ENCODE peak calls at places on chromosomes 7 and 10, in five cellular contexts. M is foreskin fibroblast; H is stimulated activated CD8-positive, alpha-beta memory T cell treated with anti-CD3 and anti-CD28 coated beads, Interleukin-4, amount 100 ng/mL, for 24 hours; Z is Daoy; W is NCI-H1092. B is an unnamed sample.
A peak's percentile ranks its signal among the peaks of the same experiment; 100 is the strongest.

GRCh38 chr7:100132697-100133137 is 6.0 kb downstream of the MBLAC1 start:
- DNase-seq in H (no peak), Z (peak; percentile 88), M (peak; percentile 88), W (peak; percentile 57), B (peak; percentile 60)

GRCh38 chr7:34096135-34096775 is 190.9 kb downstream of the BMPER start:
- DNase-seq in W (no peak), M (peak; percentile 95), H (no peak), Z (peak; percentile 79), B (peak; percentile 23)

GRCh38 chr7:7077945-7078344 is 104.4 kb upstream of the C1GALT1 start:
- DNase-seq in H (no peak), M (no peak), Z (no peak), W (no peak), B (no peak)

GRCh38 chr10:71124921-71125748 is 87.2 kb upstream of the UNC5B start:
- DNase-seq in Z (no peak), M (no peak), W (no peak), H (no peak), B (no peak)

GRCh38 chr10:29263506-29263905 is 25.4 kb upstream of the LYZL1 start:
- DNase-seq in W (no peak), M (no peak), H (no peak), Z (no peak), B (no peak)

GRCh38 chr7:82044497-82045080 is 274.7 kb upstream of the HGF start:
- DNase-seq in M (peak; percentile 83), Z (peak; percentile 36), H (no peak), W (peak; percentile 47), B (peak; percentile 51)

GRCh38 chr10:50382576-50383023 is 131.3 kb upstream of the ASAH2 start:
- DNase-seq in W (no peak), M (peak; percentile 10), Z (no peak), H (no peak), B (no peak)

GRCh38 chr7:5420841-5421625 is 2.6 kb downstream of the TNRC18 start:
- DNase-seq in Z (peak; percentile 52), M (peak; percentile 33), H (no peak), W (no peak), B (no peak)

GRCh38 chr7:36071605-36072004 is 81.4 kb upstream of the EEPD1 start:
- DNase-seq in W (no peak), M (no peak), H (no peak), Z (no peak), B (no peak)

GRCh38 chr7:30802812-30803211 is 31.6 kb downstream of the MINDY4 start:
- DNase-seq in Z (no peak), W (no peak), H (no peak), M (no peak), B (no peak)

GRCh38 chr10:63396123-63396719 is 69.6 kb downstream of the JMJD1C start:
- DNase-seq in W (no peak), H (no peak), Z (no peak), M (peak; percentile 60), B (peak; percentile 7)

GRCh38 chr10:47058961-47059391 is 147.7 kb downstream of the PTPN20 start:
- DNase-seq in M (peak; percentile 75), Z (peak; percentile 74), W (no peak), H (no peak), B (peak; percentile 40)

GRCh38 chr10:109977382-109977806 is 30.4 kb upstream of the ADD3 start:
- DNase-seq in W (no peak), M (peak; percentile 60), H (no peak), Z (peak; percentile 23), B (no peak)

GRCh38 chr7:150663802-150664494 is 21.6 kb upstream of the GIMAP2 start:
- DNase-seq in W (no peak), Z (no peak), M (no peak), H (no peak), B (no peak)

GRCh38 chr7:116499168-116500070 is at the start of gene CAV2:
- DNase-seq in H (no peak), W (no peak), M (peak; percentile 91), Z (peak; percentile 89), B (peak; percentile 49)

GRCh38 chr10:69465457-69466157 is 14.3 kb downstream of the TSPAN15 start:
- DNase-seq in W (no peak), M (no peak), H (no peak), Z (no peak), B (no peak)

GRCh38 chr7:43856996-43857395 is 12.3 kb downstream of the MRPS24 start:
- DNase-seq in Z (peak; percentile 51), W (no peak), M (peak; percentile 75), H (no peak), B (peak; percentile 57)

GRCh38 chr7:108418941-108419340 is 37.3 kb downstream of the NRCAM start:
- DNase-seq in H (no peak), Z (no peak), M (peak; percentile 27), W (no peak), B (no peak)

GRCh38 chr7:131056007-131056406 is 271.7 kb upstream of the MKLN1 start:
- DNase-seq in M (no peak), W (no peak), H (no peak), Z (no peak), B (no peak)

GRCh38 chr7:135774284-135774683 is 25.7 kb upstream of the FAM180A start:
- DNase-seq in M (peak; percentile 86), H (no peak), W (peak; percentile 38), Z (peak; percentile 69), B (peak; percentile 54)

GRCh38 chr10:30821269-30821993 is 191.9 kb upstream of the LYZL2 start:
- DNase-seq in Z (no peak), H (no peak), W (no peak), M (peak; percentile 50), B (no peak)

GRCh38 chr7:47484923-47485639 is 96.8 kb downstream of the TNS3 start:
- DNase-seq in W (peak; percentile 54), Z (no peak), M (peak; percentile 64), H (no peak), B (no peak)

GRCh38 chr7:11833431-11833830 is 1.4 kb upstream of the THSD7A start:
- DNase-seq in W (peak; percentile 87), H (no peak), Z (no peak), M (no peak), B (no peak)

GRCh38 chr10:32326680-32327363 is 20.1 kb downstream of the EPC1 start:
- DNase-seq in Z (no peak), W (no peak), H (no peak), M (no peak), B (no peak)

GRCh38 chr10:103040424-103040823 is 122.3 kb downstream of the CNNM2 start:
- DNase-seq in Z (peak; percentile 69), H (no peak), W (no peak), M (peak; percentile 41), B (peak; percentile 11)

GRCh38 chr7:80941206-80941758 is 22.4 kb upstream of the SEMA3C start:
- DNase-seq in H (no peak), M (peak; percentile 93), Z (peak; percentile 15), W (no peak), B (peak; percentile 41)

GRCh38 chr7:158924956-158925355 is 68.6 kb downstream of the DYNC2I1 start:
- DNase-seq in M (peak; percentile 54), W (no peak), Z (no peak), H (no peak), B (peak; percentile 6)

B was measured in A172.